ENCODE peak calls at places on chromosomes 3 and 15, in four cellular contexts. S, G, H and Z are unnamed samples.

GRCh38 chr3:149969945-149970715 is 565 bp downstream of the PFN2 start:
- DNase-seq in H (peak), G (peak), S (peak), Z (peak)

GRCh38 chr3:123683146-123683545 is 98.3 kb upstream of the HACD2 start:
- DNase-seq in G (no peak), H (no peak), S (no peak), Z (no peak)

GRCh38 chr15:31328425-31328998 is 1.9 kb downstream of the KLF13 start:
- DNase-seq in G (no peak), H (peak), S (peak), Z (no peak)

GRCh38 chr3:88180398-88180999 is 30.7 kb downstream of the C3orf38 start:
- DNase-seq in G (peak), S (no peak), H (no peak), Z (no peak)

GRCh38 chr3:117003501-117003900 is 293.9 kb downstream of the TUSC7 start:
- DNase-seq in H (no peak), S (no peak), G (no peak), Z (no peak)

GRCh38 chr3:144756704-144757440 is 785.2 kb downstream of the DIPK2A start:
- DNase-seq in H (no peak), G (no peak), S (no peak), Z (no peak)

GRCh38 chr3:40476478-40477470 is at the start of gene ZNF619:
- DNase-seq in S (peak), G (peak), H (peak), Z (no peak)

GRCh38 chr3:16028604-16029003 is 145.9 kb upstream of the GALNT15 start:
- DNase-seq in S (no peak), H (no peak), G (no peak), Z (no peak)

GRCh38 chr3:147157629-147158028 is 248.7 kb downstream of the ZIC4 start:
- DNase-seq in H (no peak), G (no peak), S (no peak), Z (no peak)

GRCh38 chr3:115272036-115272824 is 125.1 kb upstream of the ZBTB20 start:
- DNase-seq in G (peak), S (no peak), H (no peak), Z (no peak)

GRCh38 chr3:143769663-143770062 is 78.6 kb downstream of the SLC9A9 start:
- DNase-seq in S (no peak), H (no peak), G (no peak), Z (no peak)

GRCh38 chr3:88334187-88334868 is 184.6 kb downstream of the C3orf38 start:
- DNase-seq in G (no peak), H (no peak), S (no peak), Z (no peak)

GRCh38 chr15:89121414-89121813 is 33.2 kb downstream of the ABHD2 start:
- DNase-seq in S (no peak), G (peak), H (no peak), Z (no peak)

GRCh38 chr3:159418571-159419526 is 569.8 kb upstream of the IL12A start:
- DNase-seq in S (no peak), G (no peak), H (no peak), Z (no peak)

GRCh38 chr3:141402476-141403171 is 34.3 kb downstream of the ZBTB38 start:
- DNase-seq in G (peak), S (peak), H (peak), Z (no peak)

GRCh38 chr3:13040381-13041074 is 32.7 kb downstream of the IQSEC1 start:
- DNase-seq in S (no peak), H (no peak), G (no peak), Z (no peak)

GRCh38 chr15:29668120-29668602 is 154.1 kb downstream of the TJP1 start:
- DNase-seq in H (peak), G (peak), S (peak), Z (no peak)

GRCh38 chr3:56806407-56806806 is 4.7 kb upstream of the ARHGEF3 start:
- DNase-seq in G (no peak), S (no peak), H (no peak), Z (no peak)

GRCh38 chr3:191255156-191255555 is 56.1 kb downstream of the OSTN start:
- DNase-seq in H (peak), G (no peak), S (no peak), Z (no peak)

GRCh38 chr3:24318668-24319287 is 175.9 kb downstream of the THRB start:
- DNase-seq in H (no peak), S (no peak), G (no peak), Z (no peak)

GRCh38 chr3:170572665-170573253 is 13.1 kb downstream of the SLC7A14 start:
- DNase-seq in G (no peak), S (no peak), H (no peak), Z (no peak)

GRCh38 chr3:52606373-52607085 is 70.1 kb downstream of the UQCC5 start:
- DNase-seq in S (no peak), G (peak), H (no peak), Z (no peak)

GRCh38 chr3:149004622-149005021 is 13.3 kb downstream of the GYG1 start:
- DNase-seq in H (no peak), G (peak), S (no peak), Z (no peak)

GRCh38 chr3:27666708-27667107 is 55.4 kb downstream of the EOMES start:
- DNase-seq in G (peak), S (peak), H (peak), Z (peak)

GRCh38 chr15:89500397-89501270 is 4.3 kb upstream of the RHCG start:
- DNase-seq in H (no peak), S (no peak), G (no peak), Z (no peak)

GRCh38 chr15:48365575-48365974 is 34.3 kb downstream of the DUT start:
- DNase-seq in H (no peak), S (no peak), G (no peak), Z (no peak)

GRCh38 chr3:61841111-61841845 is 279.9 kb downstream of the PTPRG start:
- DNase-seq in G (no peak), H (no peak), S (no peak), Z (no peak)

GRCh38 chr3:45580142-45580541 is 14.4 kb upstream of the LIMD1 start:
- DNase-seq in G (no peak), S (no peak), H (no peak), Z (no peak)

GRCh38 chr3:38636464-38636863 is 13.0 kb downstream of the SCN5A start:
- DNase-seq in G (peak), S (no peak), H (no peak), Z (no peak)

GRCh38 chr3:3110299-3110630 is at the start of gene IL5RA:
- DNase-seq in H (no peak), G (peak), S (no peak), Z (no peak)

GRCh38 chr3:146513386-146514051 is 30.9 kb downstream of the PLSCR1 start:
- DNase-seq in G (no peak), S (no peak), H (no peak), Z (no peak)

GRCh38 chr15:90021108-90021507 is 20.0 kb downstream of the ZNF710 start:
- DNase-seq in G (no peak), H (no peak), S (no peak), Z (no peak)